ENCODE peak calls at places on chromosomes 12 and 14, in five cellular contexts. One of them, this sample, is unnamed. For H3K36me3, the result is how much of the 10 kb centered on the place peaks cover.

GRCh38 chr12:132275110-132275531 is 54.3 kb downstream of the GALNT9 start:
- DNase-seq in neural progenitor cell: peak
- DNase-seq in heart right ventricle: peak
- DNase-seq in pancreas: no peak
- DNase-seq in H1: peak
- DNase-seq in this sample: peak

GRCh38 chr12:24754690-24755638 is 193.9 kb downstream of the BCAT1 start:
- DNase-seq in neural progenitor cell: no peak
- DNase-seq in heart right ventricle: no peak
- DNase-seq in pancreas: no peak
- DNase-seq in H1: no peak
- DNase-seq in this sample: peak

GRCh38 chr14:35155962-35156361 is 33.6 kb downstream of the PRORP start:
- DNase-seq in neural progenitor cell: no peak
- DNase-seq in heart right ventricle: no peak
- DNase-seq in pancreas: no peak
- DNase-seq in H1: no peak
- DNase-seq in this sample: no peak

GRCh38 chr12:39127401-39127800 is 222.0 kb upstream of the CPNE8 start:
- DNase-seq in neural progenitor cell: no peak
- DNase-seq in heart right ventricle: no peak
- DNase-seq in pancreas: no peak
- DNase-seq in H1: no peak
- DNase-seq in this sample: peak

GRCh38 chr14:99716091-99716849 is 32.2 kb downstream of the CYP46A1 start:
- DNase-seq in neural progenitor cell: no peak
- DNase-seq in heart right ventricle: no peak
- DNase-seq in pancreas: no peak
- DNase-seq in H1: no peak
- DNase-seq in this sample: no peak

GRCh38 chr14:45181806-45182205 is 46.1 kb downstream of the FANCM start:
- DNase-seq in neural progenitor cell: no peak
- DNase-seq in heart right ventricle: no peak
- DNase-seq in pancreas: no peak
- DNase-seq in H1: no peak
- DNase-seq in this sample: no peak

GRCh38 chr14:104510794-104511611 is 68.6 kb upstream of the C14orf180 start:
- DNase-seq in neural progenitor cell: no peak
- DNase-seq in heart right ventricle: peak
- DNase-seq in pancreas: no peak
- DNase-seq in H1: peak
- DNase-seq in this sample: no peak

GRCh38 chr12:3681595-3681921 is 71.4 kb downstream of the CRACR2A start:
- DNase-seq in neural progenitor cell: no peak
- DNase-seq in heart right ventricle: no peak
- DNase-seq in pancreas: no peak
- DNase-seq in H1: no peak
- DNase-seq in this sample: no peak

GRCh38 chr14:69358233-69358963 is 39.7 kb downstream of the ERH start:
- DNase-seq in neural progenitor cell: no peak
- DNase-seq in heart right ventricle: no peak
- DNase-seq in pancreas: no peak
- DNase-seq in H1: no peak
- DNase-seq in this sample: no peak

GRCh38 chr12:57430117-57430930 is 519 bp downstream of the R3HDM2 start:
- DNase-seq in neural progenitor cell: no peak
- DNase-seq in heart right ventricle: peak
- DNase-seq in pancreas: peak
- DNase-seq in H1: peak
- DNase-seq in this sample: peak

GRCh38 chr14:93997082-93997481 is at the start of gene CCDC197:
- DNase-seq in neural progenitor cell: no peak
- DNase-seq in heart right ventricle: no peak
- DNase-seq in pancreas: no peak
- DNase-seq in H1: no peak
- DNase-seq in this sample: no peak

GRCh38 chr12:3004655-3005565 is 45.7 kb downstream of the TEAD4 start:
- DNase-seq in neural progenitor cell: no peak
- DNase-seq in heart right ventricle: no peak
- DNase-seq in pancreas: no peak
- DNase-seq in H1: no peak
- DNase-seq in this sample: peak

GRCh38 chr12:119594399-119594730 is 791 bp downstream of the TMEM233 start:
- DNase-seq in neural progenitor cell: peak
- DNase-seq in heart right ventricle: no peak
- DNase-seq in pancreas: no peak
- DNase-seq in H1: peak
- DNase-seq in this sample: no peak

GRCh38 chr14:46885566-46885965 is 234.0 kb upstream of the RPL10L start:
- DNase-seq in neural progenitor cell: no peak
- DNase-seq in heart right ventricle: no peak
- DNase-seq in pancreas: no peak
- DNase-seq in H1: no peak
- DNase-seq in this sample: no peak

GRCh38 chr12:23002381-23002780 is 377.4 kb downstream of the ETNK1 start:
- DNase-seq in neural progenitor cell: peak
- DNase-seq in heart right ventricle: no peak
- DNase-seq in pancreas: no peak
- DNase-seq in H1: no peak
- DNase-seq in this sample: no peak

GRCh38 chr14:73797540-73797925 is 54.1 kb upstream of the PTGR2 start:
- DNase-seq in neural progenitor cell: no peak
- DNase-seq in heart right ventricle: no peak
- DNase-seq in pancreas: peak
- DNase-seq in H1: no peak
- DNase-seq in this sample: no peak

GRCh38 chr12:92619730-92620684 is 82.8 kb upstream of the PLEKHG7 start:
- DNase-seq in neural progenitor cell: no peak
- DNase-seq in heart right ventricle: no peak
- DNase-seq in pancreas: no peak
- DNase-seq in H1: no peak
- DNase-seq in this sample: no peak

GRCh38 chr12:97464241-97465011 is 1.8 kb downstream of the RMST start:
- DNase-seq in neural progenitor cell: peak
- DNase-seq in heart right ventricle: no peak
- DNase-seq in pancreas: no peak
- DNase-seq in H1: peak
- DNase-seq in this sample: no peak

GRCh38 chr12:34398706-34399630 is 376.7 kb downstream of the ALG10 start:
- DNase-seq in neural progenitor cell: no peak
- DNase-seq in heart right ventricle: peak
- DNase-seq in pancreas: peak
- DNase-seq in H1: peak
- DNase-seq in this sample: peak

GRCh38 chr12:68932701-68933563 is at the start of gene CPM:
- DNase-seq in neural progenitor cell: peak
- DNase-seq in heart right ventricle: peak
- DNase-seq in pancreas: peak
- DNase-seq in H1: peak
- DNase-seq in this sample: peak

GRCh38 chr14:101707285-101707842 is 54.1 kb upstream of the PPP2R5C start:
- DNase-seq in neural progenitor cell: peak
- DNase-seq in heart right ventricle: no peak
- DNase-seq in pancreas: no peak
- DNase-seq in H1: peak
- DNase-seq in this sample: peak

GRCh38 chr12:108380382-108380781 is 41.3 kb upstream of the CMKLR1 start:
- DNase-seq in neural progenitor cell: no peak
- DNase-seq in heart right ventricle: no peak
- DNase-seq in pancreas: no peak
- DNase-seq in H1: no peak
- DNase-seq in this sample: no peak

GRCh38 chr12:15530361-15530760 is 208.1 kb downstream of the PTPRO start:
- DNase-seq in neural progenitor cell: no peak
- DNase-seq in heart right ventricle: no peak
- DNase-seq in pancreas: no peak
- DNase-seq in H1: no peak
- DNase-seq in this sample: no peak

GRCh38 chr12:91877461-91878230 is 268.0 kb downstream of the BTG1 start:
- DNase-seq in neural progenitor cell: no peak
- DNase-seq in heart right ventricle: no peak
- DNase-seq in pancreas: no peak
- DNase-seq in H1: no peak
- DNase-seq in this sample: no peak

GRCh38 chr14:29569194-29569593 is 358.5 kb downstream of the PRKD1 start:
- DNase-seq in neural progenitor cell: no peak
- DNase-seq in heart right ventricle: no peak
- DNase-seq in pancreas: no peak
- DNase-seq in H1: no peak
- DNase-seq in this sample: no peak

GRCh38 chr12:71085575-71085974 is 72.2 kb downstream of the TSPAN8 start:
- DNase-seq in neural progenitor cell: no peak
- DNase-seq in heart right ventricle: no peak
- DNase-seq in pancreas: no peak
- DNase-seq in H1: no peak
- DNase-seq in this sample: no peak

GRCh38 chr14:99673328-99674063 is 10.6 kb upstream of the CYP46A1 start:
- DNase-seq in neural progenitor cell: no peak
- DNase-seq in heart right ventricle: no peak
- DNase-seq in pancreas: peak
- DNase-seq in H1: no peak
- DNase-seq in this sample: no peak

GRCh38 chr12:11967356-11968040 is 103.2 kb upstream of the BCL2L14 start:
- DNase-seq in neural progenitor cell: no peak
- DNase-seq in heart right ventricle: no peak
- DNase-seq in pancreas: no peak
- DNase-seq in H1: no peak
- DNase-seq in this sample: no peak

GRCh38 chr14:26811756-26812305 is 214.0 kb upstream of the NOVA1 start:
- DNase-seq in neural progenitor cell: no peak
- DNase-seq in heart right ventricle: no peak
- DNase-seq in pancreas: no peak
- DNase-seq in H1: no peak
- DNase-seq in this sample: no peak

GRCh38 chr12:3977621-3978020 is 104.4 kb upstream of the PARP11 start:
- DNase-seq in neural progenitor cell: no peak
- DNase-seq in heart right ventricle: no peak
- DNase-seq in pancreas: no peak
- DNase-seq in H1: no peak
- DNase-seq in this sample: no peak

GRCh38 chr12:71755146-71755892 is 656 bp downstream of the RAB21 start:
- DNase-seq in neural progenitor cell: peak
- DNase-seq in heart right ventricle: no peak
- DNase-seq in pancreas: no peak
- DNase-seq in H1: no peak
- DNase-seq in this sample: peak

GRCh38 chr12:89181271-89181920 is 170.9 kb downstream of the DUSP6 start:
- DNase-seq in neural progenitor cell: no peak
- DNase-seq in heart right ventricle: no peak
- DNase-seq in pancreas: no peak
- DNase-seq in H1: no peak
- DNase-seq in this sample: no peak

GRCh38 chr14:23578560-23579310 is at the start of gene JPH4:
- DNase-seq in neural progenitor cell: peak
- DNase-seq in heart right ventricle: no peak
- DNase-seq in pancreas: no peak
- DNase-seq in H1: peak
- DNase-seq in this sample: no peak

GRCh38 chr14:24083462-24083861 is 10.6 kb upstream of the PCK2 start:
- DNase-seq in neural progenitor cell: no peak
- DNase-seq in heart right ventricle: no peak
- DNase-seq in pancreas: no peak
- DNase-seq in H1: no peak
- DNase-seq in this sample: no peak

GRCh38 chr12:10690906-10691305 is 17.1 kb upstream of the STYK1 start:
- DNase-seq in neural progenitor cell: no peak
- DNase-seq in heart right ventricle: no peak
- DNase-seq in pancreas: no peak
- DNase-seq in H1: no peak
- DNase-seq in this sample: no peak

GRCh38 chr14:95763875-95764274 is 50.0 kb upstream of the TCL1A start:
- DNase-seq in neural progenitor cell: no peak
- DNase-seq in heart right ventricle: no peak
- DNase-seq in pancreas: no peak
- DNase-seq in H1: no peak
- DNase-seq in this sample: no peak

DNA sequence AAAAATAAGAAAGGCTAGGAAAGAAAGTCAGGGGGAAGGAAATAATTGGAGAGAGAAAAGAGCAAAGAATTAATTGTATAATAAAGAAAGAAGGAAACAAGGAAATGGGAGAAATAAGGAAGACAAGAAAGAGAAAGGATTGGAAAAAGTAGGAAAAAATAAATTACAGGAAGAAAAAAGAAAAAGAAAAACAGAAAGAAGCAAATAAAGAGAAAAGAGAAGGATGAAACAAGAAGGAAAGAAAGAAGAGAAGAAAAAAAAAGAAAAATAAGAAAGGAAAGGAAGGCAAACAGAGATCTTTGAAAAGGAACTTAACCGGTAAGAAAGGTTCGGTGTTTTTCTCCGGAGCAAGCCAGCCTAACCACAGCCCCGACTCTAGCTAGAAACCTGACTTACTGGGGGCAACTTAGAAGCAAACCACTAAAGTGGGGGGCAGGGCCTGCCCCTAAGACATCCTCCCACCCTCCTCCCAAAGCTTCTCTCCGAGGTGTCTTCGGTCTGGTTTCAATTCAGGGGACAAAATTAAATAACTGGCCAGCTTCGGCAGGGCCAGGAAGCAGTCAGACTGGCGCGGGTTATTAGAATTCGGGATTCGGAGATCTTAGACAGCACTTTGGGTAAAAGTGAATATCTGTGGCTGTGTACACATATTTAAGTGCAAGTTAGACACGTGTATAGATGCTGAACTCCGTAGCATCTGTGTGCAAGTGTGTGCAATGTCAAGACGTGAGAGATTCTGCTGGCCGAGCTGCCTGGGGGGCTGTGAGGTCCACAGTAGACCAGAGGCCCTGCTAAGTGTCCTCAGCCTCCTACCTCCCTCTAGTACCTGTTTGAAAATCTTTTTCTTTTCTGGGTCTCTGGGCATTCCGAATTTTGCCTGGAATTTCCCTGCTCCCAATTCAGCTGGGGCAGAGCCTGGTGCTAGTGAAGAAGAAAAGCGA is 4.2 kb upstream of the HOXC10 start:
- DNase-seq in neural progenitor cell: no peak
- DNase-seq in heart right ventricle: no peak
- DNase-seq in pancreas: no peak
- DNase-seq in H1: no peak
- DNase-seq in this sample: no peak
- TF ChIP-seq CTCF in neural progenitor cell: no peak
- TF ChIP-seq CTCF in heart right ventricle: no peak
- TF ChIP-seq CTCF in pancreas: no peak
- TF ChIP-seq CTCF in H1: no peak
- TF ChIP-seq CTCF in this sample: no peak

GRCh38 chr14:91299483-91300115 is 55.1 kb upstream of the GPR68 start:
- DNase-seq in neural progenitor cell: no peak
- DNase-seq in heart right ventricle: no peak
- DNase-seq in pancreas: no peak
- DNase-seq in H1: no peak
- DNase-seq in this sample: no peak
- H3K36me3 ChIP-seq in neural progenitor cell: under half
- H3K36me3 ChIP-seq in heart right ventricle: half or more
- H3K36me3 ChIP-seq in pancreas: under half
- H3K36me3 ChIP-seq in H1: under half
- H3K36me3 ChIP-seq in this sample: under half

GRCh38 chr12:128259556-128260070 is 7.4 kb upstream of the TMEM132C start:
- DNase-seq in neural progenitor cell: peak
- DNase-seq in heart right ventricle: no peak
- DNase-seq in pancreas: no peak
- DNase-seq in H1: peak
- DNase-seq in this sample: peak
- TF ChIP-seq CTCF in neural progenitor cell: peak
- TF ChIP-seq CTCF in heart right ventricle: peak
- TF ChIP-seq CTCF in pancreas: peak
- TF ChIP-seq CTCF in H1: peak
- TF ChIP-seq CTCF in this sample: peak

GRCh38 chr12:66859751-66860440 is 181.0 kb upstream of the GRIP1 start:
- DNase-seq in neural progenitor cell: no peak
- DNase-seq in heart right ventricle: no peak
- DNase-seq in pancreas: no peak
- DNase-seq in H1: no peak
- DNase-seq in this sample: no peak
- H3K36me3 ChIP-seq in neural progenitor cell: under half
- H3K36me3 ChIP-seq in heart right ventricle: under half
- H3K36me3 ChIP-seq in pancreas: under half
- H3K36me3 ChIP-seq in H1: under half
- H3K36me3 ChIP-seq in this sample: under half